ENCODE peak calls at places on chromosomes 2 and 18, in five cellular contexts. T is GM12878, R is HepG2, E is HCT116, M is K562. L is an unnamed sample.

GRCh38 chr2:218257390-218257981 is 3.3 kb upstream of the GPBAR1 start:
- DNase-seq in T (peak), R (no peak), E (peak), M (peak), L (peak)

GRCh38 chr2:2649109-2650072 is 318.3 kb upstream of the MYT1L start:
- DNase-seq in T (no peak), R (no peak), E (no peak), M (no peak), L (no peak)

GRCh38 chr2:111534816-111535803 is 348.9 kb downstream of the ANAPC1 start:
- DNase-seq in T (no peak), R (peak), E (no peak), M (no peak), L (no peak)

GRCh38 chr18:63299837-63300787 is 19.5 kb downstream of the BCL2 start:
- DNase-seq in T (no peak), R (no peak), E (no peak), M (no peak), L (no peak)

GRCh38 chr18:1929720-1930119 is 641.6 kb downstream of the METTL4 start:
- DNase-seq in T (no peak), R (no peak), E (no peak), M (no peak), L (no peak)

GRCh38 chr18:26663001-26663400 is 114.6 kb upstream of the KCTD1 start:
- DNase-seq in T (no peak), R (no peak), E (no peak), M (no peak), L (no peak)

GRCh38 chr2:38106420-38107182 is 30.6 kb upstream of the CYP1B1 start:
- DNase-seq in T (no peak), R (no peak), E (no peak), M (no peak), L (no peak)

GRCh38 chr18:77068321-77068841 is 64.2 kb downstream of the MBP start:
- DNase-seq in T (peak), R (no peak), E (no peak), M (no peak), L (no peak)

DNA sequence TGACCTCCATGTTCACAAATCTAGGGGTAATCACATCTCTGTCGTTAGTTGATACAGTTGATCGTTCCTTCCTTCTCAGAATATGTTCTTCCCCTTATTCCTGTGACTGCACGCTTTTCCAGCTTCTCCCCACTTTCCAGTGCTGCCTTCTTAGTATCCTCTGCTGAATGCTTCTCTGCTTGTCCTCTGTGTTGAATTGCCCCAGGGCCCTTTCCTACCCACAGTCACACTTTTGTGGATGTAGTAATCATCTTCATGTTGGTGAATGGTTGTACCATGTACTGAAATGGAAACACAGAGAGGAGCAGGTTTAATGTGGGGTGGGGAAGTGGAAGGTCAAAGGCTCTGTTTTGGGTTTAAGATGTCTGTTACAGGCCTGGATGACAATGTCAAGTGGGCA is 47.2 kb downstream of the EML6 start:
- DNase-seq in T (no peak), R (no peak), E (no peak), M (no peak), L (no peak)
- H3K4me2 ChIP-seq in T (no peak), R (no peak), E (peak), M (no peak), L (no peak)

GRCh38 chr2:86035883-86036789 is 69.5 kb downstream of the POLR1A start:
- DNase-seq in T (peak), R (no peak), E (no peak), M (no peak), L (peak)
- TF ChIP-seq POLR2AphosphoS5 in T (peak), R (no peak), E (no peak), M (no peak), L (no peak)

GRCh38 chr2:173146590-173146989 is 70.9 kb downstream of the MAP3K20 start:
- DNase-seq in T (no peak), R (no peak), E (no peak), M (no peak), L (no peak)
- TF ChIP-seq RAD21 in T (no peak), R (no peak), E (no peak), M (no peak), L (no peak)

DNA sequence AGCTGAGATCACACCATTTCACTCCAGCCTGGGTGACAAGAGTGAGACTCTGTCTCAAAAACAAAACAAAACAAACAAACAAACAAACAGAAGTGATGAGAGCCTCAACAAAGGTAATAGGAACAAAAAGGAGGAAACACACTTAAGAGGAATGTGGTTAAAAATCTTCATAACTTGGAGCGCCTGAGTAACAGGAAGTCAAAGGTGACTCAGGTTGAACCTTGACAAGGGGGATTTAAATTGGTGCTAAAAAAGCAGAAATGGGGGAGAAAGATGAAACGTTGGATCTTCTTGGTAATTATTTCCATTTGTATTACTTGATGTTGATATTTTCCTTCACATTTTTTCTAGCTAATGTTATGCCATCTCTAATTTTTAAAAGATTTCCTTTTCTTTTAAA is 318.5 kb upstream of the TCF4 start:
- DNase-seq in T (no peak), R (no peak), E (no peak), M (no peak), L (no peak)
- H3K4me2 ChIP-seq in T (no peak), R (no peak), E (no peak), M (no peak), L (no peak)

GRCh38 chr2:76316691-76317090 is 606.0 kb upstream of the GCFC2 start:
- DNase-seq in T (no peak), R (no peak), E (no peak), M (no peak), L (no peak)

GRCh38 chr2:76318848-76319247 is 608.1 kb upstream of the GCFC2 start:
- DNase-seq in T (no peak), R (no peak), E (no peak), M (no peak), L (no peak)

GRCh38 chr2:76311713-76312112 is 601.0 kb upstream of the GCFC2 start:
- DNase-seq in T (no peak), R (no peak), E (no peak), M (no peak), L (no peak)

GRCh38 chr2:76310894-76311293 is 600.2 kb upstream of the GCFC2 start:
- DNase-seq in T (no peak), R (no peak), E (no peak), M (no peak), L (no peak)

DNA sequence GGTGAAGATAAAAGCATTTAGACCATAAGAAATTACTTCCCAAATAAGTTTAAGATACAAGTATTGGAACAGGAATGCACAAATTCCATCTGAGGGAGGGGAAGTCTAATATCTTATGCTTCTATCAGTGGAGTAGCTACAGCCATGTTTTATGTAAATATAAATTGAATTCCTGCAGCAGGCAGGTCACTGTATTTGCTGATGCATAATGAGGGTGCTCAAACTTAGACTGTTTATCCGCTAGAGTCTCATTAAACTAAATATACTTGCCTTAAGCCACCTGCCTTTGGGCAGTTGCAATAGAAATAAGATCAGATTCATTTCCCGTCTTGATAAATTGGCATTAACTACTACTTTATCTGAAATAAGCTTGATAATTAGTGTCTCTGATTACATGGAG is 603.9 kb upstream of the GCFC2 start:
- DNase-seq in T (no peak), R (no peak), E (no peak), M (no peak), L (no peak)
- TF ChIP-seq POLR2AphosphoS5 in T (no peak), R (no peak), E (no peak), M (no peak), L (no peak)

GRCh38 chr2:239240480-239240881 is 160.3 kb downstream of the HDAC4 start:
- DNase-seq in T (no peak), R (no peak), E (no peak), M (peak), L (peak)
- TF ChIP-seq RAD21 in T (no peak), R (no peak), E (no peak), M (no peak), L (no peak)

GRCh38 chr2:9336209-9336533 is 87.2 kb downstream of the ITGB1BP1 start:
- DNase-seq in T (peak), R (peak), E (no peak), M (peak), L (peak)
- H3K4me2 ChIP-seq in T (no peak), R (peak), E (no peak), M (peak), L (peak)

L was measured in SK-N-SH.